ENCODE peak calls at places on chromosomes 1 and 21, in five cellular contexts. K is pancreas, P is aorta, X is AG04449, Q is heart left ventricle. M is an unnamed sample.

GRCh38 chr1:193019442-193020026 is 39.6 kb downstream of the UCHL5 start:
- DNase-seq in K (no peak), P (no peak), Q (no peak), X (no peak), M (peak; percentile 28)

GRCh38 chr1:228094432-228095016 is 8.6 kb downstream of the C1orf35 start:
- DNase-seq in Q (no peak), K (no peak), X (no peak), P (no peak), M (no peak)

GRCh38 chr1:82706741-82707140 is 906.0 kb downstream of the ADGRL2 start:
- DNase-seq in Q (no peak), X (no peak), P (no peak), K (no peak), M (no peak)

GRCh38 chr1:247849616-247850015 is 7.4 kb upstream of the TRIM58 start:
- DNase-seq in K (no peak), X (no peak), P (no peak), Q (no peak), M (no peak)

GRCh38 chr1:156814571-156815260 is 1.9 kb downstream of the SH2D2A start:
- DNase-seq in X (no peak), Q (peak; percentile 38), P (peak; percentile 73), K (no peak), M (no peak)

GRCh38 chr1:43068911-43069310 is 103.2 kb downstream of the EBNA1BP2 start:
- DNase-seq in X (no peak), K (no peak), P (no peak), Q (no peak), M (no peak)

GRCh38 chr1:167438171-167439138 is 79.9 kb downstream of the CD247 start:
- DNase-seq in P (no peak), K (no peak), X (no peak), Q (no peak), M (no peak)

GRCh38 chr1:51760872-51761271 is 117.7 kb downstream of the NRDC start:
- DNase-seq in K (no peak), P (no peak), X (no peak), Q (no peak), M (no peak)

GRCh38 chr21:8990326-8991087 is 1530.9 kb upstream of the TPTE start:
- DNase-seq in K (no peak), Q (no peak), P (peak; percentile 74), X (no peak), M (no peak)

GRCh38 chr1:94792876-94793605 is 27.1 kb upstream of the SLC44A3 start:
- DNase-seq in P (no peak), Q (no peak), K (no peak), X (no peak), M (peak; percentile 55)
- H3K4me3 ChIP-seq in P (no peak overlapping the region), Q (no peak overlapping the region), K (no peak overlapping the region), X (no peak overlapping the region), M (no peak overlapping the region)

GRCh38 chr1:222601233-222601632 is 11.5 kb upstream of the TAF1A start:
- DNase-seq in P (no peak), Q (no peak), X (no peak), K (no peak), M (no peak)
- H3K4me3 ChIP-seq in P (no peak overlapping the region), Q (no peak overlapping the region), X (no peak overlapping the region), K (no peak overlapping the region), M (no peak overlapping the region)

DNA sequence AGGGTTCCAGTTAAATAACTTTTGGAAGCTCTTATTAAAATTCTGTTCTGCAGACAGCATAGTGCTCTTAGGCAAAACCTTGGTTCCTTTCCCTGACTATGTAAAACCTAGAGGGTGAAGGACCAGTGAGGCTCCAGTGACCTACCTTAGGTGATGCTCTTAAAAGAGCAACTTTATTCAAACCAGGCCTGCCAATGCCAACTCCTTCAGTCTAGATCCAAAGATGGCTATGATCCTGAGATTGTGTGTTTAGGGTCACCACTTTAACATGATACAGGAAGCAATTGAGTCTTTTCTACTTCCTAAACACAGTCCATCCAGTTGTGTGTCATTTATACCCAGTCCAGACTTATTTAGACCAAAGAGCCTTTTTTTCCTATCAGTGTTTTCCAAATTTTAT is 10.8 kb downstream of the MCL1 start:
- DNase-seq in P (no peak), Q (no peak), K (no peak), X (no peak), M (no peak)
- H3K4me3 ChIP-seq in P (peak overlapping the region; percentile 32), Q (peak overlapping the region; percentile 33), K (peak overlapping the region; percentile 41), X (no peak overlapping the region), M (no peak overlapping the region)

GRCh38 chr1:1003618-1004419 is 3.9 kb upstream of the HES4 start:
- DNase-seq in P (no peak), X (no peak), K (peak; percentile 3), Q (peak; percentile 20), M (no peak)

GRCh38 chr1:1006305-1007159 is 6.6 kb upstream of the HES4 start:
- DNase-seq in Q (peak; percentile 37), X (no peak), P (no peak), K (peak; percentile 5), M (no peak)

GRCh38 chr1:1004420-1004779 is 4.5 kb upstream of the HES4 start:
- DNase-seq in P (no peak), K (peak; percentile 3), Q (peak; percentile 32), X (no peak), M (no peak)

GRCh38 chr1:1004780-1005697 is 5.1 kb upstream of the HES4 start:
- DNase-seq in X (no peak), P (no peak), Q (peak; percentile 74), K (peak; percentile 72), M (no peak)

DNA sequence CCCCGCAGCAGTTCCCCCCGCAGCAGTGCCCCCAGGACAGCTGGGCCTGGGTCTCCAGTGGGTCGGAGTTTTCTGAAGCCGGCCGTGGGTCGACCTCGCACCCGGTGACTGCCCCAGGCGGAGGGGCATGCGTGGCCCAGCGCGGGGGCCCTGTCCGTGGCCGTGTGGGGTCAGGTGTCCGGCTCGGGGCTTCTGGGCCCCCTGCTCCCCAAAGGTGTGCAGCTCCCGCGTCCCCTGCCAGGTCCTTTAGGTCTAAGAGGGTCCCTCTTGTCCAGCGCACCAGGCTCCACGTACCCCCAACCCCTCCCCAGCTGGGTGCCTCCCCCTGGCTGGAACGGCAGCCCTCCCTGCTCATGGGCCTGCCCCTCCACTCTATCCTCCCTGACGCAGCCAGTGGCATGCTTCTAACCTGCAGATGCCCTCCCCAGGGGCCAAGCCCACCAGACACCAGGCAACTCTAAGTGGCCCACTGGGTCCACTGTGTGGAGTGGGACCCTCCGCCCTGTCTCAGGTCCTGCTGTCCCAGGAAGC is 5.9 kb upstream of the HES4 start:
- DNase-seq in P (no peak), X (no peak), K (peak; percentile 6), Q (peak; percentile 27), M (no peak)
- H3K4me3 ChIP-seq in P (no peak overlapping the region), X (no peak overlapping the region), K (no peak overlapping the region), Q (no peak overlapping the region), M (no peak overlapping the region)

GRCh38 chr1:225776294-225776693 is 1.3 kb upstream of the SRP9 start:
- DNase-seq in K (no peak), X (no peak), Q (no peak), P (no peak), M (no peak)
- H3K4me3 ChIP-seq in K (no peak overlapping the region), X (no peak overlapping the region), Q (no peak overlapping the region), P (no peak overlapping the region), M (no peak overlapping the region)

DNA sequence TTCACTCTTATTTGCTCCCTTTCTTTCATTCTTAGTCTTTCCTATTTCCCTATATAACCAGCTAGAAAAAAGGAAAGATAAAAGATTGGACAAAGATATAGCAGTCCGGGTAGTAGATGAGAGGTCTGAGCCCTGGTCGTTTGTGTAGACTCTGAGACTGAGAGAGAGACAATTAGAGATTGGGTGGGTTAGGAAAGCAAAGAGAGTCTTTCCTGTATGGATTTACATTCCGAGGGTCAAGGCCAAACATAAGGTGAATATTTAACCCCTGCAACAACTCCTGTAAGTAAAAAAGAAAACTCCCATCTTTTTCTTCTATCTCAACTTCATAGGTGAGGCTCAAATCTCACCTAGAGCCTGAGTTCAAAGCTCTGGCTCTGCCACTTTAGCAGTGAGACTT is 218.0 kb upstream of the FGGY start:
- DNase-seq in X (no peak), P (no peak), Q (no peak), K (no peak), M (no peak)
- H3K4me3 ChIP-seq in X (no peak overlapping the region), P (no peak overlapping the region), Q (no peak overlapping the region), K (no peak overlapping the region), M (no peak overlapping the region)

DNA sequence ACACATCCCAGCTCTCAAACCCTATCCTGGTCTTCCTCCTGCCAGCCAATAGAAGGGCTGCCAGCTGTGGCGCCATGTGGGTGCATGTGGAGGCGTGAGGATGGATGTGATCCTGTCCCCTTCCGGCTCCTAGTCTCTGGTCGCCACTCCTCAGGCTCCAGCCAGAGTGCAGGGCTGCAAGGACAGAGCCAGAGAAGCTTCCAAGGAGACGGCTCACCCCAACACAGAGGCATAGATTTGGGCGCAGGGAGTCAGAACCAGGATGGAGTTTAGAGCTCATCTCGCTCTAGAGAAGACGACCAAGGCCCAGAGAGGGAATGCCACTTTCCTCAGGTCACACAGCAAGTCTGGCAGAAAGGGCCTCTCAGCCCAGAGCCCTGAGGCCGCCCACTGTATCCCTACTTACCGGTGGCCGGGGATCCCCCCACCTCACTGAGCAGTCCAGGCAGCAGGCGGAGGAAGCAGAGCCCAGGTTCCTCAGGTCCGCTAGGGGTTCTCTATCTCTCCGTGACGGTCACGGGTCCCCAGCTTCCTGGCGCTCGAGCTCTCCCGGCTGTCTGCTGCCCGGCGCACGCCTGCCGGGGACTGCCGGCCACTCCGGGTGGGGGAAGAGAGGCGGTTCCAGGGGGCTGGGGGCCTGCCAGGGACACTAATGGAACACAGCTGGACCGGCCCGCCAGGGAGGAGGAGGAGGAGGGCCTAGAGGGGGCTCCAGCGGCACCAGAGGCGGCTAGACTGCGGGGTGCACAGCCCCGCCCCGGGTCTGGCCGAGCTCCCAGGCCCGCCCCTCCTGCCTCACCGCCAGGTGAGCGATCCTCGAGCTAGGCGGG is at the start of gene COL16A1:
- DNase-seq in P (peak; percentile 94), Q (peak; percentile 86), X (no peak), K (peak; percentile 36), M (no peak)
- H3K4me3 ChIP-seq in P (peak within 1 kb of the TSS; percentile 31), Q (peak within 1 kb of the TSS; percentile 62), X (peak within 1 kb of the TSS; percentile 80), K (peak within 1 kb of the TSS; percentile 34), M (peak within 1 kb of the TSS; percentile 65)

GRCh38 chr1:116254776-116255175 is 118.3 kb upstream of the ATP1A1 start:
- DNase-seq in K (no peak), P (no peak), Q (no peak), X (no peak), M (no peak)
- H3K4me3 ChIP-seq in K (no peak overlapping the region), P (no peak overlapping the region), Q (no peak overlapping the region), X (no peak overlapping the region), M (no peak overlapping the region)

GRCh38 chr21:42393443-42393950 is 2.4 kb downstream of the TMPRSS3 start:
- DNase-seq in K (no peak), Q (no peak), P (peak; percentile 25), X (no peak), M (no peak)
- H3K4me3 ChIP-seq in K (no peak overlapping the region), Q (no peak overlapping the region), P (no peak overlapping the region), X (no peak overlapping the region), M (no peak overlapping the region)

GRCh38 chr21:31364265-31364945 is 20.3 kb upstream of the TIAM1 start:
- DNase-seq in X (no peak), Q (no peak), P (no peak), K (no peak), M (no peak)

GRCh38 chr21:31358148-31358547 is 14.1 kb upstream of the TIAM1 start:
- DNase-seq in P (no peak), Q (no peak), X (no peak), K (no peak), M (no peak)

GRCh38 chr21:31360717-31361116 is 16.7 kb upstream of the TIAM1 start:
- DNase-seq in Q (no peak), K (no peak), X (no peak), P (no peak), M (no peak)

GRCh38 chr21:31366825-31367224 is 22.8 kb upstream of the TIAM1 start:
- DNase-seq in K (no peak), P (no peak), X (peak; percentile 46), Q (no peak), M (peak; percentile 75)

GRCh38 chr21:31363720-31364119 is 19.7 kb upstream of the TIAM1 start:
- DNase-seq in Q (no peak), P (no peak), K (no peak), X (no peak), M (no peak)
- H3K4me3 ChIP-seq in Q (no peak overlapping the region), P (no peak overlapping the region), K (no peak overlapping the region), X (no peak overlapping the region), M (no peak overlapping the region)